ENCODE peak calls at places on chromosomes 2 and 18, in five cellular contexts. P is fibroblast of mammary gland, X is Calu3, Q is spleen, O is foreskin fibroblast. J is an unnamed sample.

GRCh38 chr18:56200381-56200831 is 438.0 kb downstream of the TXNL1 start:
- DNase-seq in P (peak; percentile 82), X (no peak), Q (no peak), O (peak; percentile 81), J (peak; percentile 24)

GRCh38 chr2:111705711-111706323 is 178.2 kb downstream of the ANAPC1 start:
- DNase-seq in P (peak; percentile 95), X (peak; percentile 80), Q (no peak), O (peak; percentile 75), J (no peak)

GRCh38 chr2:71620116-71620515 is 166.8 kb downstream of the DYSF start:
- DNase-seq in P (no peak), X (no peak), Q (no peak), O (no peak), J (no peak)

GRCh38 chr2:227033471-227034148 is 130.4 kb downstream of the COL4A4 start:
- DNase-seq in P (peak; percentile 41), X (peak; percentile 56), Q (peak; percentile 76), O (peak; percentile 22), J (no peak)

GRCh38 chr2:112144966-112145365 is 6.8 kb downstream of the FBLN7 start:
- DNase-seq in P (peak; percentile 71), X (no peak), Q (no peak), O (no peak), J (no peak)

GRCh38 chr2:39913648-39914456 is 134.8 kb upstream of the THUMPD2 start:
- DNase-seq in P (peak; percentile 87), X (peak; percentile 28), Q (no peak), O (peak; percentile 69), J (peak; percentile 56)

GRCh38 chr18:76553715-76554603 is 58.9 kb upstream of the ZNF516 start:
- DNase-seq in P (peak; percentile 59), X (no peak), Q (no peak), O (peak; percentile 66), J (no peak)

GRCh38 chr2:121237336-121237979 is 47.5 kb downstream of the TFCP2L1 start:
- DNase-seq in P (no peak), X (no peak), Q (peak; percentile 54), O (no peak), J (no peak)

GRCh38 chr2:28047698-28048097 is 157.2 kb downstream of the BABAM2 start:
- DNase-seq in P (peak; percentile 79), X (no peak), Q (no peak), O (peak; percentile 63), J (peak; percentile 56)

GRCh38 chr2:212494413-212495020 is 44.1 kb downstream of the ERBB4 start:
- DNase-seq in P (no peak), X (no peak), Q (no peak), O (no peak), J (no peak)

GRCh38 chr2:225008179-225008829 is 34.0 kb downstream of the DOCK10 start:
- DNase-seq in P (no peak), X (no peak), Q (no peak), O (no peak), J (no peak)

GRCh38 chr2:129320288-129320687 is 659.2 kb upstream of the RAB6C start:
- DNase-seq in P (no peak), X (no peak), Q (no peak), O (no peak), J (no peak)

GRCh38 chr18:61286867-61287266 is 46.4 kb upstream of the CDH20 start:
- DNase-seq in P (no peak), X (no peak), Q (no peak), O (no peak), J (no peak)

GRCh38 chr2:101672047-101672446 is 25.5 kb upstream of the MAP4K4 start:
- DNase-seq in P (no peak), X (no peak), Q (no peak), O (no peak), J (no peak)

GRCh38 chr2:8573234-8573941 is 108.5 kb upstream of the ID2 start:
- DNase-seq in P (no peak), X (no peak), Q (no peak), O (no peak), J (no peak)

GRCh38 chr2:31318360-31319336 is 84.7 kb downstream of the EHD3 start:
- DNase-seq in P (peak; percentile 74), X (no peak), Q (peak; percentile 79), O (peak; percentile 90), J (no peak)

GRCh38 chr2:138615257-138615656 is 113.7 kb downstream of the SPOPL start:
- DNase-seq in P (peak; percentile 8), X (peak; percentile 13), Q (no peak), O (no peak), J (peak; percentile 5)

GRCh38 chr2:134207589-134208209 is 46.2 kb upstream of the MGAT5 start:
- DNase-seq in P (peak; percentile 57), X (peak; percentile 70), Q (peak; percentile 83), O (no peak), J (no peak)

GRCh38 chr18:59232309-59233016 is 12.5 kb downstream of the GRP start:
- DNase-seq in P (no peak), X (no peak), Q (no peak), O (no peak), J (no peak)

GRCh38 chr2:131105950-131106801 is 1.0 kb downstream of the PLEKHB2 start:
- DNase-seq in P (peak; percentile 74), X (peak; percentile 35), Q (peak; percentile 84), O (peak; percentile 64), J (no peak)

GRCh38 chr2:176122633-176123482 is at the start of gene HOXD9:
- DNase-seq in P (peak; percentile 80), X (no peak), Q (peak; percentile 88), O (peak; percentile 67), J (no peak)

GRCh38 chr18:69898241-69898861 is 49.3 kb downstream of the CD226 start:
- DNase-seq in P (no peak), X (no peak), Q (no peak), O (no peak), J (no peak)

GRCh38 chr18:69906765-69907164 is 40.9 kb downstream of the CD226 start:
- DNase-seq in P (no peak), X (no peak), Q (no peak), O (no peak), J (no peak)

GRCh38 chr18:69897397-69898108 is 50.1 kb downstream of the CD226 start:
- DNase-seq in P (no peak), X (no peak), Q (no peak), O (no peak), J (no peak)

GRCh38 chr18:69895081-69896047 is 52.3 kb downstream of the CD226 start:
- DNase-seq in P (no peak), X (no peak), Q (no peak), O (no peak), J (no peak)

GRCh38 chr18:69900941-69901340 is 46.7 kb downstream of the CD226 start:
- DNase-seq in P (no peak), X (no peak), Q (no peak), O (no peak), J (no peak)
- TF ChIP-seq CTCF in P (no peak), X (no peak), Q (no peak), O (no peak), J (no peak)

GRCh38 chr18:26803643-26804042 is 61.9 kb downstream of the AQP4 start:
- DNase-seq in P (no peak), X (peak; percentile 37), Q (no peak), O (no peak), J (no peak)
- TF ChIP-seq CTCF in P (no peak), X (no peak), Q (no peak), O (no peak), J (no peak)

GRCh38 chr2:117976581-117976980 is 37.3 kb downstream of the CCDC93 start:
- DNase-seq in P (no peak), X (no peak), Q (no peak), O (no peak), J (no peak)

GRCh38 chr2:117967981-117968723 is 45.7 kb downstream of the CCDC93 start:
- DNase-seq in P (no peak), X (no peak), Q (no peak), O (no peak), J (no peak)

GRCh38 chr2:117968724-117969121 is 45.1 kb downstream of the CCDC93 start:
- DNase-seq in P (no peak), X (no peak), Q (no peak), O (no peak), J (no peak)

GRCh38 chr2:117973498-117974082 is 40.3 kb downstream of the CCDC93 start:
- DNase-seq in P (no peak), X (no peak), Q (no peak), O (no peak), J (no peak)

GRCh38 chr2:117972466-117973123 is 41.3 kb downstream of the CCDC93 start:
- DNase-seq in P (no peak), X (no peak), Q (no peak), O (no peak), J (no peak)
- TF ChIP-seq CTCF in P (no peak), X (no peak), Q (no peak), O (no peak), J (no peak)

GRCh38 chr2:37117566-37117965 is 33.2 kb downstream of the GPATCH11 start:
- DNase-seq in P (no peak), X (no peak), Q (no peak), O (no peak), J (no peak)
- TF ChIP-seq CTCF in P (no peak), X (no peak), Q (no peak), O (no peak), J (no peak)

DNA sequence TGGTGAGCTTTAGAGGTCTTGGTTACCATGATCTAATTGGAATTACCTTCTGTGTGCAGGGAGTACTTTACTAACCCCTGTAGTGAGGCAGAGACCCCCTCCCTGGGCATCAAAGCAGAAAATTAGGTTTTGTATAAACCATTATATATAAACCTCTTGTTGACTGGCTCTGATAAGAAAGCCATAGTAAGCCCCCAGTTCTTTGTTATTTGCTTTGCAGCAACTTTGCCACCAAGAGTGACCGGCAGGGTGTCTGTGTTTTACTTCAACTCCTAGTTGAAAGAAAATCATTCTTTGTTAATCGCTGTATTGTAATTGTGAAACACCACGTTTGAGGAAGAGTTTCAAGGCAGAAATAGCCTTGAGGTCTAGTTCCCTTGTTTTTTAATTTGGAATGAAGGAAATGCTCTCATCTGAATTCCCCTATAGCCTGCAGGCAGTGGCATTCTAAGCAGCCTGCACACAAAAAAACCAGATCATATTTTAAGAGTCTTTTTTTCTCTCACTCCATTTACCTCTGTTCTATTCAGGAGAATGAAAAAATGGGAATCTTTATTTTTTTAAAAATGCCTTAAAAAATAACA is 337.9 kb downstream of the SLC4A3 start:
- DNase-seq in P (no peak), X (no peak), Q (no peak), O (no peak), J (no peak)
- TF ChIP-seq CTCF in P (no peak), X (no peak), Q (no peak), O (no peak), J (no peak)

J was measured in AG04449.